ENCODE peak calls at places on chromosomes 2 and 18, in five cellular contexts. One of them, this sample, is unnamed.

GRCh38 chr2:212488611-212489010 is 50.0 kb downstream of the ERBB4 start:
- DNase-seq in neural progenitor cell: no peak
- DNase-seq in ovary: no peak
- DNase-seq in stomach: no peak
- DNase-seq in spleen: no peak
- DNase-seq in this sample: no peak

GRCh38 chr18:24023185-24023814 is 8.7 kb downstream of the TTC39C start:
- DNase-seq in neural progenitor cell: peak
- DNase-seq in ovary: no peak
- DNase-seq in stomach: no peak
- DNase-seq in spleen: no peak
- DNase-seq in this sample: no peak

GRCh38 chr18:9283789-9284188 is 50.8 kb upstream of the TWSG1 start:
- DNase-seq in neural progenitor cell: no peak
- DNase-seq in ovary: no peak
- DNase-seq in stomach: no peak
- DNase-seq in spleen: no peak
- DNase-seq in this sample: no peak

GRCh38 chr18:79123948-79124347 is 54.8 kb downstream of the ATP9B start:
- DNase-seq in neural progenitor cell: no peak
- DNase-seq in ovary: no peak
- DNase-seq in stomach: no peak
- DNase-seq in spleen: no peak
- DNase-seq in this sample: no peak

GRCh38 chr18:2104620-2105462 is 466.5 kb downstream of the METTL4 start:
- DNase-seq in neural progenitor cell: peak
- DNase-seq in ovary: peak
- DNase-seq in stomach: peak
- DNase-seq in spleen: peak
- DNase-seq in this sample: peak

GRCh38 chr2:64945973-64946736 is 43.0 kb upstream of the SLC1A4 start:
- DNase-seq in neural progenitor cell: peak
- DNase-seq in ovary: no peak
- DNase-seq in stomach: peak
- DNase-seq in spleen: peak
- DNase-seq in this sample: no peak

GRCh38 chr2:172516299-172516698 is 39.6 kb upstream of the PDK1 start:
- DNase-seq in neural progenitor cell: no peak
- DNase-seq in ovary: no peak
- DNase-seq in stomach: no peak
- DNase-seq in spleen: no peak
- DNase-seq in this sample: no peak

GRCh38 chr2:217980036-217980435 is 22.8 kb downstream of the TNS1 start:
- DNase-seq in neural progenitor cell: no peak
- DNase-seq in ovary: peak
- DNase-seq in stomach: no peak
- DNase-seq in spleen: peak
- DNase-seq in this sample: no peak

GRCh38 chr2:118250463-118250862 is 162.2 kb downstream of the INSIG2 start:
- DNase-seq in neural progenitor cell: no peak
- DNase-seq in ovary: no peak
- DNase-seq in stomach: no peak
- DNase-seq in spleen: no peak
- DNase-seq in this sample: no peak

GRCh38 chr2:80126596-80127189 is 177.9 kb downstream of the LRRTM1 start:
- DNase-seq in neural progenitor cell: no peak
- DNase-seq in ovary: no peak
- DNase-seq in stomach: no peak
- DNase-seq in spleen: no peak
- DNase-seq in this sample: no peak

GRCh38 chr18:12604445-12605007 is 53.4 kb downstream of the SPIRE1 start:
- DNase-seq in neural progenitor cell: no peak
- DNase-seq in ovary: no peak
- DNase-seq in stomach: no peak
- DNase-seq in spleen: no peak
- DNase-seq in this sample: no peak

GRCh38 chr18:11998182-11998581 is 16.9 kb downstream of the IMPA2 start:
- DNase-seq in neural progenitor cell: peak
- DNase-seq in ovary: no peak
- DNase-seq in stomach: no peak
- DNase-seq in spleen: peak
- DNase-seq in this sample: peak

GRCh38 chr2:129903586-129904425 is 75.7 kb upstream of the RAB6C start:
- DNase-seq in neural progenitor cell: peak
- DNase-seq in ovary: no peak
- DNase-seq in stomach: peak
- DNase-seq in spleen: no peak
- DNase-seq in this sample: no peak

GRCh38 chr2:125371867-125372266 is 1284.1 kb upstream of the GYPC start:
- DNase-seq in neural progenitor cell: no peak
- DNase-seq in ovary: no peak
- DNase-seq in stomach: no peak
- DNase-seq in spleen: no peak
- DNase-seq in this sample: no peak

GRCh38 chr18:62788891-62789290 is 73.5 kb downstream of the PHLPP1 start:
- DNase-seq in neural progenitor cell: no peak
- DNase-seq in ovary: no peak
- DNase-seq in stomach: no peak
- DNase-seq in spleen: no peak
- DNase-seq in this sample: no peak

GRCh38 chr2:190183535-190183934 is 121.0 kb upstream of the MSTN start:
- DNase-seq in neural progenitor cell: no peak
- DNase-seq in ovary: no peak
- DNase-seq in stomach: no peak
- DNase-seq in spleen: no peak
- DNase-seq in this sample: no peak

GRCh38 chr2:119485336-119486110 is 38.8 kb downstream of the SCTR start:
- DNase-seq in neural progenitor cell: no peak
- DNase-seq in ovary: no peak
- DNase-seq in stomach: peak
- DNase-seq in spleen: no peak
- DNase-seq in this sample: peak

GRCh38 chr18:52069201-52069600 is 270.8 kb upstream of the DCC start:
- DNase-seq in neural progenitor cell: no peak
- DNase-seq in ovary: no peak
- DNase-seq in stomach: no peak
- DNase-seq in spleen: no peak
- DNase-seq in this sample: no peak

GRCh38 chr2:220891405-220891804 is 680.7 kb downstream of the EPHA4 start:
- DNase-seq in neural progenitor cell: peak
- DNase-seq in ovary: no peak
- DNase-seq in stomach: no peak
- DNase-seq in spleen: no peak
- DNase-seq in this sample: no peak

GRCh38 chr18:32271649-32272324 is 81.9 kb downstream of the MEP1B start:
- DNase-seq in neural progenitor cell: peak
- DNase-seq in ovary: peak
- DNase-seq in stomach: no peak
- DNase-seq in spleen: no peak
- DNase-seq in this sample: no peak

GRCh38 chr2:159807183-159808037 is 9.4 kb upstream of the CD302 start:
- DNase-seq in neural progenitor cell: peak
- DNase-seq in ovary: peak
- DNase-seq in stomach: peak
- DNase-seq in spleen: no peak
- DNase-seq in this sample: peak

GRCh38 chr2:191176801-191177438 is 26.1 kb upstream of the STAT4 start:
- DNase-seq in neural progenitor cell: no peak
- DNase-seq in ovary: no peak
- DNase-seq in stomach: no peak
- DNase-seq in spleen: no peak
- DNase-seq in this sample: no peak

GRCh38 chr2:101386599-101387150 is 628 bp downstream of the CREG2 start:
- DNase-seq in neural progenitor cell: peak
- DNase-seq in ovary: no peak
- DNase-seq in stomach: no peak
- DNase-seq in spleen: peak
- DNase-seq in this sample: no peak

GRCh38 chr2:5915926-5916325 is 223.7 kb downstream of the SOX11 start:
- DNase-seq in neural progenitor cell: peak
- DNase-seq in ovary: no peak
- DNase-seq in stomach: peak
- DNase-seq in spleen: no peak
- DNase-seq in this sample: no peak

GRCh38 chr2:173898996-173899395 is 66.2 kb downstream of the SP3 start:
- DNase-seq in neural progenitor cell: no peak
- DNase-seq in ovary: no peak
- DNase-seq in stomach: no peak
- DNase-seq in spleen: no peak
- DNase-seq in this sample: no peak

GRCh38 chr18:25282282-25282681 is 69.7 kb downstream of the ZNF521 start:
- DNase-seq in neural progenitor cell: peak
- DNase-seq in ovary: no peak
- DNase-seq in stomach: no peak
- DNase-seq in spleen: no peak
- DNase-seq in this sample: no peak

GRCh38 chr2:223026357-223027110 is 25.5 kb upstream of the KCNE4 start:
- DNase-seq in neural progenitor cell: no peak
- DNase-seq in ovary: no peak
- DNase-seq in stomach: no peak
- DNase-seq in spleen: no peak
- DNase-seq in this sample: no peak

GRCh38 chr2:20667151-20667530 is 197 bp downstream of the GDF7 start:
- DNase-seq in neural progenitor cell: peak
- DNase-seq in ovary: no peak
- DNase-seq in stomach: no peak
- DNase-seq in spleen: no peak
- DNase-seq in this sample: no peak

GRCh38 chr2:224944707-224945106 is 97.6 kb downstream of the DOCK10 start:
- DNase-seq in neural progenitor cell: no peak
- DNase-seq in ovary: no peak
- DNase-seq in stomach: no peak
- DNase-seq in spleen: no peak
- DNase-seq in this sample: no peak
- H3K4me3 ChIP-seq in neural progenitor cell: no peak
- H3K4me3 ChIP-seq in ovary: no peak
- H3K4me3 ChIP-seq in stomach: no peak
- H3K4me3 ChIP-seq in spleen: peak
- H3K4me3 ChIP-seq in this sample: no peak

GRCh38 chr2:36441816-36442215 is 86.2 kb downstream of the CRIM1 start:
- DNase-seq in neural progenitor cell: no peak
- DNase-seq in ovary: no peak
- DNase-seq in stomach: no peak
- DNase-seq in spleen: no peak
- DNase-seq in this sample: no peak
- H3K27ac ChIP-seq in neural progenitor cell: no peak
- H3K27ac ChIP-seq in ovary: no peak
- H3K27ac ChIP-seq in stomach: peak
- H3K27ac ChIP-seq in spleen: peak
- H3K27ac ChIP-seq in this sample: no peak

GRCh38 chr2:3535794-3536681 is 16.7 kb upstream of the ADI1 start:
- DNase-seq in neural progenitor cell: no peak
- DNase-seq in ovary: peak
- DNase-seq in stomach: peak
- DNase-seq in spleen: peak
- DNase-seq in this sample: peak
- TF ChIP-seq CTCF in neural progenitor cell: no peak
- TF ChIP-seq CTCF in ovary: no peak
- TF ChIP-seq CTCF in stomach: no peak
- TF ChIP-seq CTCF in spleen: peak
- TF ChIP-seq CTCF in this sample: peak

GRCh38 chr2:88597168-88597567 is 30.1 kb downstream of the EIF2AK3 start:
- DNase-seq in neural progenitor cell: no peak
- DNase-seq in ovary: no peak
- DNase-seq in stomach: no peak
- DNase-seq in spleen: no peak
- DNase-seq in this sample: no peak
- H3K4me3 ChIP-seq in neural progenitor cell: no peak
- H3K4me3 ChIP-seq in ovary: no peak
- H3K4me3 ChIP-seq in stomach: no peak
- H3K4me3 ChIP-seq in spleen: no peak
- H3K4me3 ChIP-seq in this sample: no peak

This sample was measured in heart left ventricle.